ENCODE peak calls at places on chromosomes 4 and X, in nine cellular contexts. U, T, A, S, B, K, G, D and R are unnamed samples.

GRCh38 chrX:138877746-138878145 is 166.2 kb upstream of the FGF13 start:
- DNase-seq in U (no peak), T (no peak), A (no peak), S (no peak), B (no peak), K (no peak), G (no peak), D (no peak), R (no peak)

GRCh38 chrX:118730500-118731247 is 3.3 kb downstream of the IL13RA1 start:
- DNase-seq in U (no peak), T (no peak), A (no peak), S (no peak), B (no peak), K (no peak), G (no peak), D (no peak), R (no peak)

GRCh38 chr4:186617921-186618320 is 62.6 kb upstream of the MTNR1A start:
- DNase-seq in U (no peak), T (no peak), A (peak), S (no peak), B (no peak), K (no peak), G (no peak), D (no peak), R (no peak)

GRCh38 chr4:173835863-173836262 is 305.8 kb upstream of the HAND2 start:
- DNase-seq in U (no peak), T (no peak), A (no peak), S (no peak), B (peak), K (no peak), G (no peak), D (no peak), R (no peak)

GRCh38 chrX:3290561-3290960 is 55.9 kb downstream of the MXRA5 start:
- DNase-seq in U (no peak), T (no peak), A (no peak), S (no peak), B (no peak), K (no peak), G (no peak), D (no peak), R (no peak)

GRCh38 chr4:64882311-64883086 is 473.2 kb upstream of the TECRL start:
- DNase-seq in U (no peak), T (no peak), A (no peak), S (no peak), B (no peak), K (no peak), G (no peak), D (no peak), R (no peak)

GRCh38 chr4:181030961-181031360 is 1212.2 kb upstream of the TENM3 start:
- DNase-seq in U (no peak), T (no peak), A (no peak), S (no peak), B (no peak), K (no peak), G (no peak), D (no peak), R (no peak)

GRCh38 chr4:169313732-169314131 is 43.0 kb upstream of the SH3RF1 start:
- DNase-seq in U (no peak), T (no peak), A (no peak), S (no peak), B (no peak), K (no peak), G (no peak), D (no peak), R (no peak)

GRCh38 chrX:56762707-56763555 is 33.9 kb downstream of the NBDY start:
- DNase-seq in U (no peak), T (no peak), A (no peak), S (no peak), B (no peak), K (no peak), G (no peak), D (no peak), R (no peak)

GRCh38 chrX:118353081-118353850 is 7.4 kb downstream of the WDR44 start:
- DNase-seq in U (no peak), T (no peak), A (no peak), S (no peak), B (no peak), K (no peak), G (no peak), D (no peak), R (no peak)

GRCh38 chr4:39922389-39922788 is 55.3 kb downstream of the PDS5A start:
- DNase-seq in U (no peak), T (no peak), A (no peak), S (no peak), B (no peak), K (no peak), G (no peak), D (no peak), R (no peak)

GRCh38 chr4:47733506-47733905 is 104.4 kb downstream of the CORIN start:
- DNase-seq in U (no peak), T (no peak), A (no peak), S (no peak), B (no peak), K (no peak), G (no peak), D (no peak), R (no peak)

GRCh38 chrX:53280703-53281320 is 572 bp downstream of the IQSEC2 start:
- DNase-seq in U (no peak), T (peak), A (no peak), S (no peak), B (peak), K (no peak), G (no peak), D (no peak), R (peak)

GRCh38 chrX:53282313-53282712 is 929 bp upstream of the IQSEC2 start:
- DNase-seq in U (no peak), T (peak), A (no peak), S (no peak), B (no peak), K (no peak), G (no peak), D (no peak), R (no peak)

GRCh38 chrX:53280316-53280702 is 1.1 kb downstream of the IQSEC2 start:
- DNase-seq in U (no peak), T (no peak), A (no peak), S (no peak), B (no peak), K (no peak), G (no peak), D (no peak), R (no peak)

GRCh38 chrX:53283099-53283498 is 1.7 kb upstream of the IQSEC2 start:
- DNase-seq in U (no peak), T (no peak), A (no peak), S (no peak), B (no peak), K (no peak), G (no peak), D (no peak), R (no peak)

DNA sequence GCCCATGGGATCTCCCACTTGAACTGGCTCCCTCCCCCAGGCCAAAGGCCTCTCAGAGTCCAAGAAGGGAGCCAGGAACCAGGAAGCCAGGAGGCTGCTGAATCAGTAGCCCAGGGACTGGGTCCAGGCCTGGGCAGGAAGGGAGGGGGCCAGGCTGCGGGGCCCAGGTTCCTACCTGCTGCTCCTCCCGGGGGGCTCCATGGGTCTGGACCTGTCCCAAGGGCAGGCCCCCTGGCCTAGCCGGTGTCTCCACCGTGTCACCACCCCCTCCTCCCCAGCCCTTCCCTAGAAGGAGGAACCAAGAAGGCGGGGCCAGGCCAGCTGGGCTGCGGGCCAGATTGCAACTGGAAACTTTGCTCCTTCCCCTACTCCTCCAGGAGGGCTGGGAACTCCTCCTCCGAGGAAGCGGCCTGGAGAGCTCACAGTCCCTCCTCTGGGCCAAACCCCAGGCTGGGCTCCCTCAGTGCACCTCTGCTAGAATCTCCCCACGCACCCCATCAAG is at the start of gene IQSEC2:
- DNase-seq in U (no peak), T (peak), A (peak), S (peak), B (peak), K (peak), G (peak), D (peak), R (peak)
- H3K27ac ChIP-seq in U (no peak), T (peak), A (peak), S (peak), B (peak), K (peak), G (peak), D (no peak), R (no peak)

GRCh38 chrX:40573763-40574162 is 7.0 kb upstream of the ATP6AP2 start:
- DNase-seq in U (no peak), T (no peak), A (no peak), S (no peak), B (no peak), K (peak), G (no peak), D (peak), R (no peak)
- TF ChIP-seq CTCF in U (peak), T (no peak), A (peak), S (no peak), B (no peak), K (peak), G (no peak), D (peak), R (peak)

GRCh38 chr4:138911903-138912713 is 103.5 kb upstream of the NOCT start:
- DNase-seq in U (no peak), T (no peak), A (no peak), S (peak), B (peak), K (peak), G (no peak), D (no peak), R (no peak)

GRCh38 chr4:138909605-138910004 is 106.0 kb upstream of the NOCT start:
- DNase-seq in U (no peak), T (no peak), A (no peak), S (no peak), B (no peak), K (no peak), G (no peak), D (no peak), R (no peak)

GRCh38 chr4:138908134-138908533 is 107.4 kb upstream of the NOCT start:
- DNase-seq in U (no peak), T (no peak), A (no peak), S (no peak), B (no peak), K (no peak), G (no peak), D (no peak), R (no peak)

GRCh38 chr4:138910914-138911336 is 104.7 kb upstream of the NOCT start:
- DNase-seq in U (no peak), T (peak), A (no peak), S (peak), B (peak), K (peak), G (peak), D (peak), R (peak)

GRCh38 chr4:138910201-138910913 is 105.2 kb upstream of the NOCT start:
- DNase-seq in U (no peak), T (no peak), A (no peak), S (no peak), B (no peak), K (no peak), G (peak), D (no peak), R (no peak)
- TF ChIP-seq EP300 in U (no peak), T (no peak), A (no peak), S (no peak), B (no peak), K (no peak), G (no peak), D (no peak), R (no peak)

GRCh38 chrX:73836956-73837477 is 274.0 kb downstream of the CHIC1 start:
- DNase-seq in U (no peak), T (no peak), A (no peak), S (no peak), B (no peak), K (no peak), G (no peak), D (no peak), R (no peak)
- H3K27ac ChIP-seq in U (no peak), T (no peak), A (no peak), S (no peak), B (no peak), K (no peak), G (no peak), D (no peak), R (no peak)

GRCh38 chrX:71420686-71421085 is 54.5 kb downstream of the TAF1 start:
- DNase-seq in U (no peak), T (no peak), A (no peak), S (no peak), B (no peak), K (no peak), G (no peak), D (no peak), R (no peak)
- TF ChIP-seq CTCF in U (no peak), T (no peak), A (no peak), S (no peak), B (no peak), K (no peak), G (no peak), D (peak), R (no peak)

GRCh38 chrX:154487518-154488290 is 1.3 kb upstream of the UBL4A start:
- DNase-seq in U (no peak), T (peak), A (no peak), S (peak), B (no peak), K (no peak), G (no peak), D (no peak), R (no peak)
- TF ChIP-seq EP300 in U (no peak), T (no peak), A (no peak), S (no peak), B (no peak), K (no peak), G (no peak), D (no peak), R (no peak)